ENCODE peak calls at places on chromosomes 16 and 17, in six cellular contexts. G is HEK293T; R is effector CD4-positive, alpha-beta T cell; O is activated CD4-positive, alpha-beta T cell treated with anti-CD3 and anti-CD28 coated beads, Interleukin-2, amount 10 ng/mL, durations not matched to agents 7 days and 5 days; D is activated CD8-positive, alpha-beta T cell treated with anti-CD3 and anti-CD28 coated beads, Interleukin-2, amount 10 ng/mL, durations not matched to agents 7 days and 5 days; X is fibroblast of the aortic adventitia. H is an unnamed sample.

GRCh38 chr16:57571098-57571497 is 28.7 kb downstream of the ADGRG5 start:
- DNase-seq in O (no peak), G (no peak), R (no peak), D (no peak), X (no peak), H (no peak)

GRCh38 chr17:82007228-82007494 is 15.5 kb downstream of the CENPX start:
- DNase-seq in R (no peak), D (no peak), G (no peak), O (no peak), X (no peak), H (no peak)

GRCh38 chr17:71118039-71118438 is 948.7 kb downstream of the KCNJ2 start:
- DNase-seq in X (no peak), G (peak), D (no peak), O (no peak), R (no peak), H (peak)

GRCh38 chr17:78241277-78242023 is 10.0 kb downstream of the TMEM235 start:
- DNase-seq in G (peak), O (no peak), R (no peak), D (no peak), X (peak), H (peak)

GRCh38 chr16:9647981-9648701 is 534.1 kb downstream of the GRIN2A start:
- DNase-seq in R (no peak), D (no peak), G (peak), X (peak), O (no peak), H (peak)

GRCh38 chr17:57899391-57899790 is 49.5 kb upstream of the MRPS23 start:
- DNase-seq in G (no peak), R (no peak), O (no peak), D (no peak), X (peak), H (no peak)

GRCh38 chr17:82876602-82877391 is 37.0 kb upstream of the ZNF750 start:
- DNase-seq in X (peak), O (no peak), R (no peak), G (peak), D (no peak), H (peak)

GRCh38 chr16:22075043-22075757 is 17.1 kb upstream of the VWA3A start:
- DNase-seq in D (no peak), X (no peak), G (no peak), O (no peak), R (no peak), H (no peak)

GRCh38 chr17:82936768-82937171 is 96.9 kb upstream of the ZNF750 start:
- DNase-seq in X (no peak), R (no peak), D (no peak), G (no peak), O (no peak), H (no peak)

GRCh38 chr17:50257574-50258224 is 16.6 kb upstream of the TMEM92 start:
- DNase-seq in O (no peak), G (peak), D (no peak), X (no peak), R (no peak), H (peak)

GRCh38 chr17:42720996-42721583 is 23.8 kb downstream of the EZH1 start:
- DNase-seq in D (peak), G (peak), X (peak), O (peak), R (peak), H (peak)

GRCh38 chr17:62179525-62180161 is 114.6 kb upstream of the MED13 start:
- DNase-seq in X (peak), R (no peak), O (no peak), G (no peak), D (no peak), H (no peak)

GRCh38 chr17:73133911-73134649 is 30.7 kb upstream of the SSTR2 start:
- DNase-seq in D (no peak), R (no peak), O (no peak), G (no peak), X (no peak), H (no peak)

GRCh38 chr17:40560592-40561293 is 4.5 kb downstream of the CCR7 start:
- DNase-seq in D (peak), O (peak), R (peak), X (no peak), G (no peak), H (no peak)

GRCh38 chr17:4043862-4044261 is 79.6 kb upstream of the ATP2A3 start:
- DNase-seq in X (no peak), D (peak), O (peak), R (peak), G (no peak), H (no peak)

GRCh38 chr16:11136600-11136999 is 119.4 kb downstream of the SOCS1 start:
- DNase-seq in X (peak), G (no peak), D (no peak), O (no peak), R (no peak), H (no peak)

GRCh38 chr17:61806941-61807340 is 56.4 kb downstream of the BRIP1 start:
- DNase-seq in G (no peak), X (peak), D (no peak), R (no peak), O (no peak), H (no peak)

GRCh38 chr17:31015639-31016038 is 44.8 kb downstream of the RNF135 start:
- DNase-seq in X (no peak), R (no peak), G (no peak), D (no peak), O (no peak), H (no peak)

GRCh38 chr16:1078579-1079021 is 6.1 kb downstream of the SSTR5 start:
- DNase-seq in D (no peak), X (peak), G (no peak), R (no peak), O (no peak), H (peak)

GRCh38 chr17:34195987-34196386 is 59.1 kb upstream of the CCL2 start:
- DNase-seq in G (no peak), D (no peak), R (no peak), O (no peak), X (no peak), H (no peak)

GRCh38 chr16:85057948-85058347 is 30.4 kb downstream of the KIAA0513 start:
- DNase-seq in O (no peak), R (no peak), X (no peak), G (no peak), D (no peak), H (no peak)

GRCh38 chr17:48002208-48002919 is 31.5 kb downstream of the CDK5RAP3 start:
- DNase-seq in G (no peak), D (no peak), X (peak), R (no peak), O (no peak), H (peak)

GRCh38 chr16:22181843-22182242 is 19.5 kb downstream of the SDR42E2 start:
- DNase-seq in X (no peak), G (no peak), D (no peak), O (no peak), R (no peak), H (no peak)

GRCh38 chr17:35969558-35970442 is 11.5 kb downstream of the CCL16 start:
- DNase-seq in O (peak), D (peak), R (peak), G (peak), X (peak), H (peak)

GRCh38 chr17:76641501-76641900 is 2.1 kb downstream of the ST6GALNAC1 start:
- DNase-seq in G (no peak), O (no peak), X (no peak), R (no peak), D (no peak), H (no peak)

GRCh38 chr16:65574311-65574966 is 452.6 kb upstream of the CDH11 start:
- DNase-seq in G (no peak), R (no peak), D (no peak), X (no peak), O (no peak), H (no peak)

GRCh38 chr17:40351185-40352043 is 13.1 kb downstream of the GJD3 start:
- DNase-seq in X (no peak), G (no peak), R (no peak), O (no peak), D (no peak), H (peak)

GRCh38 chr16:89619880-89620279 is 6.4 kb downstream of the DPEP1 start:
- DNase-seq in G (no peak), R (no peak), O (no peak), D (no peak), X (peak), H (peak)

GRCh38 chr16:66357523-66357928 is 9.0 kb upstream of the CDH5 start:
- DNase-seq in G (peak), D (peak), X (peak), O (peak), R (no peak), H (peak)

GRCh38 chr16:56424791-56425438 is 430 bp downstream of the AMFR start:
- DNase-seq in O (peak), X (peak), G (peak), D (peak), R (peak), H (peak)

GRCh38 chr17:17702821-17703607 is 21.8 kb downstream of the RAI1 start:
- DNase-seq in R (no peak), O (no peak), D (no peak), G (no peak), X (no peak), H (peak)

GRCh38 chr17:36501351-36501750 is 14.9 kb downstream of the ZNHIT3 start:
- DNase-seq in X (no peak), O (no peak), D (no peak), G (no peak), R (no peak), H (no peak)

GRCh38 chr17:40310882-40311391 is 2.0 kb downstream of the RARA start:
- DNase-seq in G (no peak), R (no peak), O (no peak), D (no peak), X (no peak), H (peak)

GRCh38 chr17:66906321-66907278 is 57.9 kb upstream of the CACNG4 start:
- DNase-seq in R (peak), O (peak), X (peak), G (peak), D (peak), H (peak)

GRCh38 chr16:12393208-12393607 is 410.5 kb downstream of the CPPED1 start:
- DNase-seq in D (no peak), G (no peak), X (no peak), R (no peak), O (no peak), H (no peak)

GRCh38 chr16:85563515-85564276 is 49.4 kb upstream of the GSE1 start:
- DNase-seq in D (no peak), X (no peak), O (no peak), R (no peak), G (no peak), H (no peak)

H was measured in H7.